ENCODE peak calls at places on chromosomes 13 and 19, in four cellular contexts. V, W, I and D are unnamed samples.

GRCh38 chr13:106768991-106769390 is 201.1 kb upstream of the ARGLU1 start:
- DNase-seq in I (no peak), V (no peak), W (no peak), D (no peak)

GRCh38 chr13:20121154-20121515 is 39.7 kb downstream of the GJA3 start:
- DNase-seq in I (no peak), V (no peak), W (no peak), D (no peak)

GRCh38 chr19:16660763-16661479 is at the start of gene TMEM38A:
- DNase-seq in V (no peak), I (peak), W (peak), D (peak)

GRCh38 chr13:99895428-99895998 is 76.1 kb downstream of the ZIC5 start:
- DNase-seq in V (no peak), W (no peak), I (no peak), D (peak)

GRCh38 chr19:5718032-5718578 is 1.8 kb downstream of the LONP1 start:
- DNase-seq in V (peak), I (no peak), W (no peak), D (no peak)

GRCh38 chr13:39369161-39369890 is 233.7 kb downstream of the LHFPL6 start:
- DNase-seq in W (no peak), I (no peak), V (no peak), D (no peak)

GRCh38 chr19:54463531-54464043 is at the start of gene LENG9:
- DNase-seq in V (peak), I (peak), W (peak), D (peak)

GRCh38 chr19:7852851-7853759 is 21.1 kb downstream of the PRR36 start:
- DNase-seq in V (peak), I (peak), W (peak), D (no peak)

GRCh38 chr19:46147791-46148288 is at the start of gene IGFL2:
- DNase-seq in W (no peak), I (no peak), V (peak), D (no peak)

GRCh38 chr13:28494861-28495585 is at the start of gene FLT1:
- DNase-seq in V (peak), I (no peak), W (peak), D (no peak)

GRCh38 chr13:53249236-53249635 is 220.6 kb downstream of the OLFM4 start:
- DNase-seq in I (no peak), W (no peak), V (no peak), D (no peak)